ENCODE peak calls at places on chromosome 7, in four cellular contexts. H, L, X and R are unnamed samples.
A peak's percentile ranks its signal among the peaks of the same experiment; 100 is the strongest.

GRCh38 chr7:12735923-12736322 is 48.5 kb downstream of the ARL4A start:
- DNase-seq in L (no peak), H (no peak), X (no peak), R (no peak)

GRCh38 chr7:100407285-100408180 is 21.0 kb downstream of the ZCWPW1 start:
- DNase-seq in L (no peak), X (no peak), H (peak; percentile 92), R (peak; percentile 68)

GRCh38 chr7:158080899-158081445 is 506.7 kb downstream of the PTPRN2 start:
- DNase-seq in H (no peak), X (peak; percentile 46), L (no peak), R (no peak)

GRCh38 chr7:151361193-151361959 is 19.8 kb downstream of the NUB1 start:
- DNase-seq in H (no peak), X (no peak), L (no peak), R (no peak)

GRCh38 chr7:105787793-105788192 is 88.6 kb downstream of the ATXN7L1 start:
- DNase-seq in X (no peak), H (no peak), L (no peak), R (no peak)

GRCh38 chr7:139118234-139118802 is 8.8 kb upstream of the ZC3HAV1 start:
- DNase-seq in X (no peak), H (no peak), L (no peak), R (peak; percentile 61)

GRCh38 chr7:38291117-38291647 is 17.7 kb upstream of the TARP start:
- DNase-seq in X (no peak), H (no peak), L (no peak), R (no peak)

GRCh38 chr7:92028226-92028625 is 87.6 kb downstream of the AKAP9 start:
- DNase-seq in X (no peak), H (no peak), L (no peak), R (no peak)

GRCh38 chr7:5705318-5705717 is 76.1 kb downstream of the RNF216 start:
- DNase-seq in L (no peak), X (no peak), H (no peak), R (no peak)

GRCh38 chr7:628826-629225 is 97.7 kb upstream of the DNAAF5 start:
- DNase-seq in H (no peak), L (no peak), X (peak; percentile 39), R (no peak)

GRCh38 chr7:41699532-41699931 is 3.4 kb downstream of the INHBA start:
- DNase-seq in L (no peak), X (no peak), H (no peak), R (no peak)

GRCh38 chr7:139242741-139243281 is 11.8 kb downstream of the UBN2 start:
- DNase-seq in H (no peak), X (no peak), L (no peak), R (peak; percentile 24)

GRCh38 chr7:114415054-114415997 is 711 bp downstream of the FOXP2 start:
- DNase-seq in X (no peak), L (no peak), H (no peak), R (no peak)

GRCh38 chr7:107145072-107145838 is 23.5 kb upstream of the HBP1 start:
- DNase-seq in X (no peak), L (no peak), H (no peak), R (no peak)

GRCh38 chr7:66374141-66374540 is 169.0 kb downstream of the TPST1 start:
- DNase-seq in H (no peak), L (no peak), X (no peak), R (no peak)

GRCh38 chr7:127530148-127530547 is 55.2 kb downstream of the GCC1 start:
- DNase-seq in X (no peak), H (no peak), L (no peak), R (no peak)

GRCh38 chr7:96219382-96220130 is 102.3 kb downstream of the SLC25A13 start:
- DNase-seq in L (no peak), X (no peak), H (no peak), R (peak; percentile 43)